ENCODE peak calls at places on chromosomes 3 and 15, in ten cellular contexts. F is stomach, R is breast epithelium, X is right lobe of liver, J is transverse colon, Y is uterus, K is fibroblast of lung, U is SK-N-SH, Q is ovary, M is left ventricle myocardium inferior. S is an unnamed sample. For H3K4me1 and H3K36me3, the result is how much of the 10 kb centered on the place peaks cover.

GRCh38 chr3:64161481-64161952 is 63.7 kb downstream of the PRICKLE2 start:
- DNase-seq in F (no peak), R (no peak), X (no peak), J (no peak), Y (no peak), K (peak), U (no peak), Q (no peak), M (no peak), S (no peak)

GRCh38 chr15:64010719-64011118 is 35.6 kb downstream of the DAPK2 start:
- DNase-seq in F (peak), R (peak), X (no peak), J (peak), Y (peak), K (peak), U (no peak), Q (no peak), M (peak), S (peak)

GRCh38 chr3:20857636-20858035 is 671.6 kb upstream of the SGO1 start:
- DNase-seq in F (no peak), R (no peak), X (no peak), J (no peak), Y (no peak), K (no peak), U (no peak), Q (no peak), M (no peak), S (no peak)

GRCh38 chr15:82828064-82828463 is 18.6 kb downstream of the WHAMM start:
- DNase-seq in F (no peak), R (no peak), X (no peak), J (no peak), Y (no peak), K (no peak), U (no peak), Q (no peak), M (no peak), S (no peak)

GRCh38 chr3:128408693-128409620 is 57.7 kb downstream of the DNAJB8 start:
- DNase-seq in F (no peak), R (no peak), X (no peak), J (no peak), Y (no peak), K (peak), U (peak), Q (peak), M (peak), S (no peak)

GRCh38 chr3:67706934-67707333 is 52.5 kb upstream of the SUCLG2 start:
- DNase-seq in F (no peak), R (no peak), X (no peak), J (no peak), Y (no peak), K (peak), U (no peak), Q (no peak), M (no peak), S (no peak)

GRCh38 chr15:77518458-77518857 is 97.8 kb downstream of the HMG20A start:
- DNase-seq in F (no peak), R (no peak), X (no peak), J (peak), Y (no peak), K (no peak), U (no peak), Q (peak), M (no peak), S (no peak)

GRCh38 chr3:86984271-86984670 is 6.7 kb downstream of the VGLL3 start:
- DNase-seq in F (no peak), R (no peak), X (no peak), J (no peak), Y (no peak), K (peak), U (no peak), Q (no peak), M (no peak), S (no peak)

GRCh38 chr3:172648736-172649135 is 62.1 kb downstream of the NCEH1 start:
- DNase-seq in F (no peak), R (no peak), X (no peak), J (no peak), Y (no peak), K (peak), U (no peak), Q (no peak), M (no peak), S (no peak)

GRCh38 chr3:130834476-130834875 is 59.4 kb upstream of the ATP2C1 start:
- DNase-seq in F (no peak), R (no peak), X (no peak), J (no peak), Y (no peak), K (no peak), U (no peak), Q (no peak), M (no peak), S (no peak)

GRCh38 chr3:72273615-72274014 is 488.7 kb upstream of the PROK2 start:
- DNase-seq in F (no peak), R (no peak), X (no peak), J (no peak), Y (no peak), K (peak), U (no peak), Q (no peak), M (no peak), S (no peak)

GRCh38 chr3:66482005-66482404 is 18.8 kb downstream of the LRIG1 start:
- DNase-seq in F (no peak), R (no peak), X (no peak), J (no peak), Y (no peak), K (no peak), U (peak), Q (no peak), M (no peak), S (no peak)
- H3K4me1 ChIP-seq in F (half or more), R (under half), X (under half), J (half or more), Y (under half), K (under half), U (under half), Q (under half), M (half or more), S (under half)

DNA sequence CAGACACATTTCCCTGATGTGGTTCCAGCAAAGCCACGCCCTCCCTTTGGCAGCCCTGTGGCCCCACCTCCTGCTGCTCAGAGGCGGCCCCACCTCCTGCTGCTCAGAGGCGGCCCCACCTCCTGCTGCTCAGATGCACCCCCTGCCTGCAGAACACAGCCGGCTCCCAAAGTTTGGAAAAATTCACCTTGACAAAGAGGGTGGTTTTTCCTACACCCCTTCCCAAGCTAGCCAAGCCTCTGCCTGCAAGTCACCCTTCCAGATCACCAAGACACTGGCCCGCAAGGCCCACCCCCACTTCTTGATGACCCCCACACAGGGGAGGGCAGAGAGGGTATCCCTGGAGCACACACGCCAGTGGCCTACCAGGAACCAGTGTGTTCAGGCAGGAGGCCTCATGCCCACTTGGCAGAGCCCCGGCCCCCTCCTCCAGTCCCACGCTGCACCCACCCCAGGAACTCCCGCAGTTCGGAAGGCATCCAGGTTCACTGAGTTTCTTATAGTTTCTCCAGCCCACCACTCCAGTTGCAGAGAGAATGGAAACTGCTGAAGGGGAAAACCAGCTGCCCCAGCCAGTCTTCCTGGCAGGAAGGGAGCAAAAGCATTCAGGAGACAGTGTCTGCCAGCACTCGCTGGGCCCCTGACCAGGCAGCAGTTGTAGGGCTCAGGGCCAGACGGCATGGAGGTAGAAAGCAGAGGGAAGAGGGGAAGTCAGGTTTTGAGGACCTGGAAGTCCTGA is 2.3 kb upstream of the HAPLN3 start:
- DNase-seq in F (peak), R (peak), X (peak), J (peak), Y (peak), K (peak), U (peak), Q (peak), M (peak), S (peak)
- TF ChIP-seq CTCF in F (peak), R (no peak), X (peak), J (peak), Y (peak), K (peak), U (peak), Q (peak), M (peak), S (peak)

GRCh38 chr15:58639992-58640391 is 109.5 kb downstream of the ADAM10 start:
- DNase-seq in F (no peak), R (no peak), X (no peak), J (no peak), Y (no peak), K (no peak), U (no peak), Q (no peak), M (no peak), S (no peak)
- H3K36me3 ChIP-seq in F (half or more), R (under half), X (under half), J (under half), Y (under half), K (under half), U (under half), Q (under half), M (half or more), S (under half)

DNA sequence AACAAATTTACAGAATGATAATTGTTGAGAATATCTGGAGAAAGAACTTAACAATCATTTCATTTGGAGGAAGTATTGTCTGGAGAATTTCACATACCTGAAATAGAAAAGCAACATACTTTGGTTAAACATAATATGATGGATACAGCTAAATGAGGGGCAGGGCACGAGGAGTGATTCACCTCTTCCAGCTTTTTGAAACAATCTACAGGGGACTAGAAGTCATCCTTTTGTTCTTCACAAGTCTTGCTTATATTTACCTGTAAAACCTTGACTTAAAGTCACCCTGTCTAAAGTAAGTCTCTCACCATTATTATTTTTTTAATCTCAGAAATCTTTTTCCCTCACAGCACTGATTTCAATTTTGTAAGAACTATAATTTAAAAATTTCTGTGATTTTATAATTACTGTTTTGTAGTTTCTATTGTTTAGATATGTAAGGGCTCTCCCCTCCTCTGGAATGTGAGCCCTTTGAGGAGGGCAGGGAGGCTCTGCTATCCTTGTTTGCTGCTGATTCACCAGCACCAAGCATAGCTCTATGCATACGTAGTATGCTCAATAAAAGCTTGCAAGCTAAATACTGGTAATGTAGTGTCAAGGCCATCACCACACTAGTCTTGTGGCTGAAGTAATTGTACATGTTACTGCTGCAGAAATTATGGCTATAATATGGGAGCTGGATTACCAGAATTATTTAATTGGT is 193.9 kb upstream of the THRB start:
- DNase-seq in F (no peak), R (no peak), X (no peak), J (no peak), Y (no peak), K (no peak), U (no peak), Q (no peak), M (no peak), S (no peak)
- H3K4me1 ChIP-seq in F (under half), R (under half), X (under half), J (under half), Y (under half), K (under half), U (under half), Q (under half), M (under half), S (under half)